ENCODE peak calls at places on chromosomes 11 and 22, in five cellular contexts. B is endothelial cell of umbilical vein, E is GM12878, M is A549, X is HepG2. F is an unnamed sample.

GRCh38 chr11:13052130-13052541 is 43.0 kb downstream of the RASSF10 start:
- DNase-seq in B (no peak), E (no peak), M (no peak), X (no peak), F (no peak)

GRCh38 chr22:23065495-23066122 is 4.7 kb upstream of the GNAZ start:
- DNase-seq in B (no peak), E (no peak), M (no peak), X (no peak), F (no peak)

GRCh38 chr11:27362749-27363575 is at the start of gene CCDC34:
- DNase-seq in B (peak), E (peak), M (peak), X (peak), F (peak)

GRCh38 chr11:83971063-83971462 is 684.9 kb upstream of the CCDC90B start:
- DNase-seq in B (no peak), E (peak), M (no peak), X (no peak), F (no peak)

GRCh38 chr11:84993386-84993785 is 633.8 kb downstream of the DLG2 start:
- DNase-seq in B (no peak), E (no peak), M (peak), X (peak), F (peak)

GRCh38 chr11:10666976-10667892 is 26.3 kb downstream of the IRAG1 start:
- DNase-seq in B (no peak), E (no peak), M (no peak), X (no peak), F (no peak)

GRCh38 chr22:35928273-35928798 is 100.3 kb downstream of the RBFOX2 start:
- DNase-seq in B (no peak), E (no peak), M (no peak), X (no peak), F (no peak)

GRCh38 chr22:25120093-25120561 is 79.5 kb upstream of the CRYBB3 start:
- DNase-seq in B (peak), E (no peak), M (peak), X (peak), F (no peak)

GRCh38 chr11:65063532-65063931 is 5.2 kb upstream of the NAALADL1 start:
- DNase-seq in B (no peak), E (no peak), M (no peak), X (no peak), F (no peak)

GRCh38 chr11:54558919-54559318 is 44.9 kb downstream of the OR4C46 start:
- DNase-seq in B (no peak), E (no peak), M (peak), X (no peak), F (peak)

GRCh38 chr22:50139843-50140415 is 30.6 kb upstream of the PANX2 start:
- DNase-seq in B (no peak), E (no peak), M (no peak), X (peak), F (peak)

GRCh38 chr11:68014157-68014965 is 4.2 kb downstream of the ALDH3B1 start:
- DNase-seq in B (peak), E (no peak), M (peak), X (no peak), F (peak)

GRCh38 chr11:59680287-59681154 is 11.7 kb upstream of the PATL1 start:
- DNase-seq in B (peak), E (peak), M (peak), X (peak), F (peak)

GRCh38 chr11:67634366-67635230 is 4.9 kb upstream of the NUDT8 start:
- DNase-seq in B (no peak), E (no peak), M (no peak), X (no peak), F (no peak)

GRCh38 chr11:69207165-69207889 is 51.6 kb downstream of the SMIM38 start:
- DNase-seq in B (no peak), E (no peak), M (no peak), X (no peak), F (no peak)

GRCh38 chr11:33915521-33915920 is 23.6 kb upstream of the LMO2 start:
- DNase-seq in B (no peak), E (no peak), M (no peak), X (no peak), F (no peak)

GRCh38 chr11:894575-895201 is 15.9 kb downstream of the CHID1 start:
- DNase-seq in B (no peak), E (no peak), M (no peak), X (no peak), F (no peak)

GRCh38 chr22:48438791-48439559 is 1388.7 kb downstream of the BRD1 start:
- DNase-seq in B (no peak), E (no peak), M (no peak), X (no peak), F (no peak)

GRCh38 chr22:50117168-50117762 is 27.5 kb downstream of the MOV10L1 start:
- DNase-seq in B (no peak), E (no peak), M (no peak), X (no peak), F (no peak)

GRCh38 chr22:45742866-45743450 is 71.3 kb downstream of the ATXN10 start:
- DNase-seq in B (no peak), E (no peak), M (peak), X (peak), F (peak)

GRCh38 chr22:45285431-45286058 is 796 bp downstream of the UPK3A start:
- DNase-seq in B (no peak), E (no peak), M (no peak), X (no peak), F (no peak)

GRCh38 chr11:102664001-102664752 is 39.0 kb upstream of the MMP20 start:
- DNase-seq in B (no peak), E (no peak), M (peak), X (peak), F (peak)

GRCh38 chr22:29914165-29914564 is 31.2 kb downstream of the MTMR3 start:
- DNase-seq in B (peak), E (no peak), M (no peak), X (no peak), F (no peak)

GRCh38 chr11:13135385-13136271 is 126.5 kb downstream of the RASSF10 start:
- DNase-seq in B (peak), E (no peak), M (peak), X (peak), F (no peak)

GRCh38 chr22:23073506-23074229 is 3.3 kb downstream of the GNAZ start:
- DNase-seq in B (no peak), E (no peak), M (no peak), X (no peak), F (no peak)

GRCh38 chr11:119474682-119475596 is 52.0 kb upstream of the THY1 start:
- DNase-seq in B (peak), E (no peak), M (peak), X (peak), F (peak)

GRCh38 chr11:12403995-12404345 is 26.6 kb downstream of the PARVA start:
- DNase-seq in B (no peak), E (no peak), M (no peak), X (no peak), F (no peak)

GRCh38 chr11:10310301-10310841 is 5.5 kb downstream of the ADM start:
- DNase-seq in B (peak), E (no peak), M (peak), X (no peak), F (no peak)

GRCh38 chr11:120342226-120342625 is 6.0 kb downstream of the ARHGEF12 start:
- DNase-seq in B (peak), E (no peak), M (no peak), X (no peak), F (no peak)

GRCh38 chr11:20026629-20027545 is 133.4 kb downstream of the DBX1 start:
- DNase-seq in B (no peak), E (no peak), M (no peak), X (no peak), F (no peak)
- H3K4me3 ChIP-seq in B (no peak), E (no peak), M (no peak), X (no peak), F (no peak)

DNA sequence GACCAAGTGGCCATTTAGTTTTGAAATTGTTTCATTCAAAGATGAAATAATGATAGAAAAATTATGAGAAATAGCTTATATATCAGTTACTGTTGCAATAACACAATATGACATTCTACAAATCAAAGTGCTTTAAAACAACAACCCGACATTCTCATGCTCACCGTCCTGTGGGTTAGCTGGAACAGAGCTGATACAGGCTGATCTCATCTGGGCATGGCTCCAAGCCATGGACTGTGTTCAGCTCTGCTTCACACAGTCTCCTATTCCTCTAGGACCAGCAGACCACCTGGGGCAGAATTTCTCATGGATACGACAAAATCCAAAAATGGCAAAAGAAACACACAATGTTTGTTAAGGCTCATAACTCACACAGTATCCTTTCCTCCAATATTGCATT is 178.6 kb downstream of the CNTN5 start:
- DNase-seq in B (no peak), E (no peak), M (no peak), X (no peak), F (no peak)
- TF ChIP-seq MYC in B (no peak), E (no peak), M (no peak), X (no peak), F (no peak)

DNA sequence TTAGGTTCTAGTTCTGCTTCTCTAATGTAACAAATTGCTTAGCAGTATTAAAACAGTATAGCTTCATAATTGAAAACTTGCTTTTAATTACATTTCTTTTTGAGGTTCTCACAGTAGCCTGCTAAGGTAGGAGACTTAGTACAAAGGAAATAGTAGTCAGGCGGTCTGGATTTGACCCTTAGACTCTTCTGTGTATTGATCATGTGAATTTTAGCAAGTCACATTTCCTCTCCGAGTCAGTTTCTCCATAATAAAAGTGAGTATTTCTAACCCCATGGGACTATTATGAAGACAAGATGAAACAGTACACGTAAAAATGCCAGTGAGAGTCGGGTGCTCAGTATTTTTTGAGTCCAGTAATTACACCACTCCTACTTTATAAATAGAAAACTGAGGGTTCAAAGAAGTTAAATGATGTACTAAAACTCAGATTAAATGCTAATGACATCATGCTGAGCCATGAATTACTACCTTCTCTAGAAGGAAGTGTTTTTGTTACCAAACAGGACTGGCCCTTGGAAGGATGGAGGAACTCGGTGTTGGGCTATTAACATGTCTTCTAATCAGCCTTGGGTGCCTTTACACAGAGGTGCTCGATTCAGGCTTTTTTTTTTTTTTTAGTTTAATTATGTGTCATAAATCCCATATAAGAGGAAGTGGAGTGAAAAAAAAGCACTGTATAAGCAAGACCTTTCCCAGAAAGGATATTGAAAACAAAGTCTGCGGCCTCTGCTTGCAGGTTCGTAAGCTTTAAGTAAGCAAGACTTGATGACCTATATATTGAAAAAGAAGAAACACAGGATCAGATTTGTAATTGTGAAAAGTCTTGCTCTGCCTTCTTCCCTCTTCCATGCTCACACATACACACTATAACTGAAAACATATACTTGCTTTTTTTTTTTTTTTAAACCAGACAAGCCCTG is 109.0 kb downstream of the EMSY start:
- DNase-seq in B (peak), E (no peak), M (no peak), X (no peak), F (no peak)
- H3K4me3 ChIP-seq in B (no peak), E (no peak), M (no peak), X (no peak), F (no peak)

GRCh38 chr22:31122532-31123291 is at the start of gene INPP5J:
- DNase-seq in B (no peak), E (no peak), M (peak), X (peak), F (no peak)
- TF ChIP-seq MYC in B (no peak), E (no peak), M (no peak), X (no peak), F (no peak)

F was measured in NB4.